ENCODE peak calls at places on chromosomes 2 and 18, in five cellular contexts. B, L, W, I and U are unnamed samples.
A peak's percentile ranks its signal among the peaks of the same experiment; 100 is the strongest.

GRCh38 chr2:47898089-47898731 is 8.1 kb downstream of the FBXO11 start:
- DNase-seq in B (no peak), L (no peak), W (no peak), I (no peak), U (no peak)

GRCh38 chr18:57627488-57627887 is 5.9 kb upstream of the NARS1 start:
- DNase-seq in B (no peak), L (no peak), W (peak; percentile 50), I (no peak), U (no peak)

GRCh38 chr2:126916744-126917143 is 18.1 kb downstream of the TEX51 start:
- DNase-seq in B (no peak), L (no peak), W (no peak), I (no peak), U (no peak)

GRCh38 chr18:3451166-3451988 is 1.4 kb downstream of the TGIF1 start:
- DNase-seq in B (peak; percentile 92), L (no peak), W (peak; percentile 85), I (peak; percentile 88), U (peak; percentile 87)

GRCh38 chr2:176638167-176639015 is 369.1 kb downstream of the MTX2 start:
- DNase-seq in B (peak; percentile 75), L (no peak), W (no peak), I (peak; percentile 40), U (peak; percentile 72)

GRCh38 chr2:63856302-63856600 is 14.6 kb downstream of the UGP2 start:
- DNase-seq in B (no peak), L (no peak), W (no peak), I (no peak), U (no peak)

GRCh38 chr2:42834161-42834560 is 41.8 kb upstream of the HAAO start:
- DNase-seq in B (no peak), L (no peak), W (no peak), I (no peak), U (no peak)

GRCh38 chr2:180017764-180018163 is 10.7 kb upstream of the CWC22 start:
- DNase-seq in B (no peak), L (no peak), W (peak; percentile 16), I (no peak), U (no peak)

GRCh38 chr18:44834867-44835469 is 154.3 kb downstream of the SETBP1 start:
- DNase-seq in B (no peak), L (no peak), W (no peak), I (no peak), U (no peak)

GRCh38 chr2:134621939-134622705 is 96.7 kb downstream of the TMEM163 start:
- DNase-seq in B (no peak), L (no peak), W (peak; percentile 46), I (peak; percentile 34), U (no peak)

GRCh38 chr2:143955416-143956075 is 564.4 kb downstream of the ZEB2 start:
- DNase-seq in B (no peak), L (no peak), W (peak; percentile 72), I (peak; percentile 82), U (no peak)

GRCh38 chr2:187299122-187299906 is 148.7 kb downstream of the CALCRL start:
- DNase-seq in B (no peak), L (no peak), W (peak; percentile 9), I (no peak), U (no peak)

GRCh38 chr2:222228046-222228445 is 70.8 kb downstream of the PAX3 start:
- DNase-seq in B (no peak), L (no peak), W (no peak), I (no peak), U (no peak)

GRCh38 chr2:20661981-20662937 is 4.7 kb upstream of the GDF7 start:
- DNase-seq in B (no peak), L (no peak), W (no peak), I (no peak), U (no peak)

GRCh38 chr2:134189009-134189717 is 64.7 kb upstream of the MGAT5 start:
- DNase-seq in B (no peak), L (peak; percentile 13), W (no peak), I (peak; percentile 75), U (peak; percentile 62)

GRCh38 chr2:179020156-179020750 is 29.7 kb downstream of the CCDC141 start:
- DNase-seq in B (no peak), L (peak; percentile 51), W (no peak), I (no peak), U (peak; percentile 9)

GRCh38 chr18:8208716-8209115 is 400.5 kb upstream of the RAB12 start:
- DNase-seq in B (no peak), L (no peak), W (no peak), I (no peak), U (no peak)

GRCh38 chr2:67833632-67834031 is 229.2 kb downstream of the C1D start:
- DNase-seq in B (no peak), L (no peak), W (no peak), I (no peak), U (no peak)

GRCh38 chr2:191049728-191050639 is 36.0 kb upstream of the STAT1 start:
- DNase-seq in B (no peak), L (no peak), W (peak; percentile 27), I (peak; percentile 88), U (no peak)

GRCh38 chr2:206642075-206643025 is at the start of gene FAM237A:
- DNase-seq in B (no peak), L (peak; percentile 4), W (peak; percentile 68), I (peak; percentile 56), U (peak; percentile 12)

GRCh38 chr18:56748698-56749268 is 97.6 kb downstream of the WDR7 start:
- DNase-seq in B (no peak), L (peak; percentile 12), W (peak; percentile 40), I (peak; percentile 42), U (peak; percentile 50)

GRCh38 chr2:127216105-127216504 is 4.0 kb downstream of the CYP27C1 start:
- DNase-seq in B (no peak), L (no peak), W (no peak), I (no peak), U (no peak)

GRCh38 chr2:32627441-32627900 is 379 bp upstream of the TTC27 start:
- DNase-seq in B (no peak), L (no peak), W (peak; percentile 24), I (peak; percentile 56), U (peak; percentile 16)

GRCh38 chr2:204842731-204843490 is 297.6 kb downstream of the PARD3B start:
- DNase-seq in B (no peak), L (no peak), W (peak; percentile 82), I (peak; percentile 96), U (peak; percentile 7)

GRCh38 chr2:230969673-230970015 is 26.3 kb upstream of the SPATA3 start:
- DNase-seq in B (no peak), L (no peak), W (no peak), I (no peak), U (no peak)

GRCh38 chr2:46803911-46804670 is 111.5 kb downstream of the MCFD2 start:
- DNase-seq in B (peak; percentile 18), L (peak; percentile 68), W (peak; percentile 82), I (peak; percentile 90), U (peak; percentile 63)

GRCh38 chr18:5630057-5630765 is 86.4 kb upstream of the EPB41L3 start:
- DNase-seq in B (peak; percentile 47), L (no peak), W (no peak), I (no peak), U (peak; percentile 54)

GRCh38 chr2:144832048-144832447 is 312.1 kb upstream of the ZEB2 start:
- DNase-seq in B (no peak), L (no peak), W (no peak), I (peak; percentile 12), U (no peak)

GRCh38 chr2:85711578-85712060 is 17.5 kb downstream of the GNLY start:
- DNase-seq in B (no peak), L (no peak), W (no peak), I (no peak), U (no peak)

GRCh38 chr2:160097329-160097728 is 34.9 kb upstream of the PLA2R1 start:
- DNase-seq in B (no peak), L (no peak), W (no peak), I (no peak), U (no peak)

GRCh38 chr18:58393295-58393694 is 235.6 kb downstream of the ALPK2 start:
- DNase-seq in B (no peak), L (no peak), W (no peak), I (no peak), U (no peak)

GRCh38 chr2:38156262-38156835 is 80.4 kb upstream of the CYP1B1 start:
- DNase-seq in B (no peak), L (no peak), W (no peak), I (no peak), U (no peak)

GRCh38 chr2:140842110-140842509 is 1288.7 kb downstream of the LRP1B start:
- DNase-seq in B (no peak), L (no peak), W (no peak), I (no peak), U (no peak)

GRCh38 chr2:107712857-107713256 is 113.8 kb upstream of the RGPD4 start:
- DNase-seq in B (no peak), L (no peak), W (no peak), I (no peak), U (no peak)

GRCh38 chr2:84894758-84895520 is 10.5 kb upstream of the TMSB10 start:
- DNase-seq in B (no peak), L (no peak), W (no peak), I (peak; percentile 50), U (no peak)

GRCh38 chr2:46183426-46183825 is 113.8 kb upstream of the EPAS1 start:
- DNase-seq in B (no peak), L (no peak), W (no peak), I (no peak), U (no peak)

GRCh38 chr2:80549901-80550300 is 245.3 kb upstream of the LRRTM1 start:
- DNase-seq in B (no peak), L (no peak), W (no peak), I (no peak), U (no peak)

GRCh38 chr2:200161458-200161857 is 145.0 kb upstream of the SPATS2L start:
- DNase-seq in B (no peak), L (no peak), W (no peak), I (no peak), U (no peak)